ENCODE peak calls at places on chromosome 13, in four cellular contexts. X is endodermal cell, U is upper lobe of left lung, P is fibroblast of lung. Y is an unnamed sample.

GRCh38 chr13:103948477-103948876 is 882.3 kb upstream of the SLC10A2 start:
- DNase-seq in X (no peak), U (no peak), P (peak), Y (no peak)

GRCh38 chr13:89923052-89923451 is 1424.4 kb upstream of the MIR17HG start:
- DNase-seq in X (no peak), U (no peak), P (no peak), Y (no peak)

GRCh38 chr13:46405457-46405856 is 18.4 kb upstream of the RUBCNL start:
- DNase-seq in X (no peak), U (no peak), P (no peak), Y (no peak)

GRCh38 chr13:46885018-46885417 is 11.8 kb downstream of the HTR2A start:
- DNase-seq in X (no peak), U (no peak), P (peak), Y (no peak)

GRCh38 chr13:44648392-44649117 is 72.4 kb upstream of the TSC22D1 start:
- DNase-seq in X (no peak), U (no peak), P (no peak), Y (no peak)

GRCh38 chr13:69912576-69913074 is 195.0 kb upstream of the ATXN8OS start:
- DNase-seq in X (peak), U (no peak), P (no peak), Y (no peak)

GRCh38 chr13:100913143-100913542 is 238.5 kb upstream of the TMTC4 start:
- DNase-seq in X (no peak), U (no peak), P (no peak), Y (peak)

GRCh38 chr13:46551410-46552301 is 1.3 kb upstream of the LRCH1 start:
- DNase-seq in X (peak), U (peak), P (peak), Y (no peak)

GRCh38 chr13:101390461-101390860 is 25.8 kb downstream of the NALCN start:
- DNase-seq in X (no peak), U (no peak), P (peak), Y (no peak)

GRCh38 chr13:92313382-92313781 is 913.2 kb upstream of the GPC6 start:
- DNase-seq in X (no peak), U (no peak), P (no peak), Y (no peak)

GRCh38 chr13:112446347-112446861 is 70.2 kb downstream of the SPACA7 start:
- DNase-seq in X (peak), U (peak), P (no peak), Y (no peak)

GRCh38 chr13:45108716-45109706 is 11.3 kb upstream of the GTF2F2 start:
- DNase-seq in X (peak), U (no peak), P (peak), Y (no peak)

GRCh38 chr13:74132152-74132767 is 1.9 kb downstream of the KLF12 start:
- DNase-seq in X (no peak), U (no peak), P (peak), Y (no peak)

GRCh38 chr13:46666727-46667456 is 113.9 kb downstream of the LRCH1 start:
- DNase-seq in X (peak), U (no peak), P (no peak), Y (no peak)

GRCh38 chr13:101579291-101579802 is 126.9 kb downstream of the ITGBL1 start:
- DNase-seq in X (no peak), U (no peak), P (peak), Y (no peak)

GRCh38 chr13:95553271-95553588 is 710 bp downstream of the CLDN10 start:
- DNase-seq in X (no peak), U (no peak), P (no peak), Y (no peak)
- H3K4me3 ChIP-seq in X (peak), U (peak), P (no peak), Y (no peak)

GRCh38 chr13:23460309-23460708 is 26.8 kb upstream of the SACS start:
- DNase-seq in X (no peak), U (no peak), P (no peak), Y (no peak)

GRCh38 chr13:23461544-23461943 is 28.0 kb upstream of the SACS start:
- DNase-seq in X (no peak), U (no peak), P (no peak), Y (no peak)

GRCh38 chr13:23463631-23464030 is 30.1 kb upstream of the SACS start:
- DNase-seq in X (no peak), U (no peak), P (peak), Y (no peak)

GRCh38 chr13:23460921-23461320 is 27.4 kb upstream of the SACS start:
- DNase-seq in X (no peak), U (no peak), P (no peak), Y (no peak)

DNA sequence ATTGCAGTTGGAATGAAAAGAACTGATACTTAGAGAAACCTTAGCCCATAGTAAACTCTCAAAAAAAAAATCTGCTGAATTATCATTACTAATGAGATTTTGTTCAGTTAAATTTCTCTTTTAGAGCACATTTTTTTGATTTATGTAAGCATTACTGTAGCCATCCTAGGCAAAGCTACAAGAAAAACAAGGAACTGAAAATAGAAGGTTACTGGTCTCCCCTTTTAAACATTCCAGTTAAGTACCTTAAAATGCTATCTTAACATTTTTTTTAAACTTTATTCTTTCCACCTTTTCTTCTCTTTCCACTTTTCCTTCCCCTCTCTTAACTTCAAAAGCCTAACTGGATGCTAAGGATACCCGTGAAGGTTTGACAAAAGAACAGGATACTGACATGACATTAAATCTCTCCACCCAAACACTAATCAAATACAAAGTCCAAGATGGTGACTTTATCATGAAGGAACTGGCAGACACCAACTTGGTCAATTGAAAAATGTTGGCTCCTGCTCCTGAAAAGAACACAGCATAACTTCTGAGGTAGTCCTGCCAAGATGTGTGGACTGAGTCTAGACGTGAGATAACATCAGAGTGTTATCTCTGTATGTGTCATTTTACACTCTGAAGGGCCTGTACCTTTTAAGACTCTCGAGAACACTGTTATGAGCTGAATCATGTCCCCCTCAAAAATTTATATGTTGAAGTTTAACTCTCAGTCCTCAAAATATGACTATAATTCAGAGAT is 29.5 kb upstream of the SACS start:
- DNase-seq in X (no peak), U (no peak), P (peak), Y (no peak)
- H3K27ac ChIP-seq in X (no peak), U (no peak), P (no peak), Y (no peak)

GRCh38 chr13:106473174-106473573 is 62.3 kb downstream of the EFNB2 start:
- DNase-seq in X (no peak), U (no peak), P (no peak), Y (no peak)

GRCh38 chr13:106472621-106473020 is 62.8 kb downstream of the EFNB2 start:
- DNase-seq in X (no peak), U (no peak), P (no peak), Y (no peak)

GRCh38 chr13:106468948-106469590 is 66.4 kb downstream of the EFNB2 start:
- DNase-seq in X (peak), U (no peak), P (no peak), Y (no peak)

GRCh38 chr13:106474906-106475305 is 60.6 kb downstream of the EFNB2 start:
- DNase-seq in X (peak), U (no peak), P (no peak), Y (no peak)

DNA sequence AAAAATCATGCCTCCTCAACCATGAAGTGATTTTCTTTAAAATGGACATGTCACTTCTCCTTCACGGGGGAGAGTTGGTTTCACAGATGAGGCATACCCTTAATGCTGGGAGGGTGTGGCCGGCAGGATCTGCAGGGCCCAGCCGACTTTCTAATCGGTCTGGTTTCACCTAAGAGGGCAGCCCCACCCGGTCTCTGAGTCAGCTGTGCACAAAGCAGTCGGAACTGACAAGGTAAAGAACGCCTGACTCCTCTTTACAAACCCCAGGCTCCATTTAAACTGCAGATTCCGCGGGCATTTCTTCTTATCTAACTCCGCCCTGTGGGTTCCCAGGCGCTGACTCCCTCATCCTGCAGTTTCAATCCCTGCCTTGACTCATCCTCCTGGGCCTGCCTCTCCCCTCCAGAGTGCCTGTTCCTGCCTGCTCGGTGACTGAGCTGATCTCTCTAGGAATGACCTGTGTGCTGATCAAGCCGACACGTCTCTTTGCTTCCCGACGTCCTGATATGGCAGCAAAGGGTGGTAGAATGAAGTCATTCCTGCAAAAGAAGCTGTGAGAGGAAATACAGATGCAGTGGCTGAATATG is 63.4 kb downstream of the EFNB2 start:
- DNase-seq in X (peak), U (peak), P (peak), Y (peak)
- TF ChIP-seq CTCF in X (no peak), U (no peak), P (no peak), Y (no peak)

GRCh38 chr13:40758811-40759210 is 12.2 kb downstream of the MRPS31 start:
- DNase-seq in X (no peak), U (no peak), P (no peak), Y (no peak)

GRCh38 chr13:40755082-40755755 is 15.8 kb downstream of the MRPS31 start:
- DNase-seq in X (no peak), U (no peak), P (no peak), Y (no peak)

DNA sequence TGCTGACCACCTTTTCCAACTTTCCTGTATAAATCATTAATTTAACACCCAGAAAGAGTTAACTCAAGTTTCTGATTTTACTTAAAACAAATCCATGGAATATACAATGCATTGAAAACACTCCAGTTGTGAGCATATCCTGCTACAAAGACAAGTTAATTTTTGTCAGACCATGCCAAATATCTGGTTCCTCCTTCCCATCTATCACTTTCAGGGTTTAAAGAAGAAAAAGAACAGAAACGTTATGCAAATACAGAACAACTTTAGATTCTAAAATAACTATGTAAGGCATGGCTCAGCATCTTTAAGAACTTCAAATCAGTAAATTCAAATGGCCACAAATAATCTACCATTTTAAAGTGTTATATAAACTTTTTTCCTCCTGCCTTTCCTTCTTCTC is 14.9 kb downstream of the MRPS31 start:
- DNase-seq in X (no peak), U (no peak), P (no peak), Y (no peak)
- H3K4me3 ChIP-seq in X (no peak), U (no peak), P (no peak), Y (no peak)

DNA sequence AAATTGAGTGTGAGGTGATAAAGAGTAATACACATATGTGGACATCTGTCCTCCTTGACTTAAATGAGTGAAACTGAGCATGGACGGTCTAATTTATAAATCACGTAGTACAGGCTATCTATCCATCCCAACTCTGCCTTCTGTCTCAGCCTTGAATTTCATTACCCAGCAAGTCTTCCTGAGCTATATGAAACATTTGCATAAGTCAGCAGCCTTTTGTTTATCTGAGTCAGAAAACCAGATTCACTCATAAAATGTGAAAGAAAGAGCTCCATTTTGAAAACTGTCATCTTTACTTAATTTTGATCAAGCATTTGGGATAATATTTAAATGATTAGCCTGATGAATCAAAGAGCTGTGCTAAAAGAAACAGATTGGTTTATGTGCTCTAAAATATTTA is 197.9 kb downstream of the LHFPL6 start:
- DNase-seq in X (no peak), U (no peak), P (no peak), Y (no peak)
- H3K27ac ChIP-seq in X (peak), U (no peak), P (no peak), Y (no peak)

GRCh38 chr13:29521336-29521735 is 74.2 kb downstream of the SLC7A1 start:
- DNase-seq in X (no peak), U (no peak), P (no peak), Y (no peak)
- TF ChIP-seq CTCF in X (no peak), U (no peak), P (no peak), Y (no peak)